ENCODE peak calls at places on chromosomes 12 and 14, in eight cellular contexts. R is activated CD8-positive, alpha-beta memory T cell treated with anti-CD3 and anti-CD28 coated beads, Interleukin-2, amount 10 ng/mL, durations not matched to agents 7 days and 5 days; F is activated naive CD8-positive, alpha-beta T cell treated with anti-CD3 and anti-CD28 coated beads, Interleukin-2, amount 50 U/mL, for 24 hours; I is lower lobe of right lung; E is T-helper 17 cell; L is upper lobe of right lung; B is Right ventricle myocardium superior; Y is naive thymus-derived CD4-positive, alpha-beta T cell. P is an unnamed sample.

GRCh38 chr14:66610154-66610563 is 102.2 kb downstream of the GPHN start:
- ATAC-seq in I (no peak), F (no peak), L (no peak), E (peak), R (peak), B (no peak), Y (peak), P (no peak)

GRCh38 chr14:93926873-93927571 is at the start of gene FAM181A:
- ATAC-seq in F (no peak), R (no peak), I (peak), Y (no peak), L (peak), B (peak), E (no peak), P (peak)

GRCh38 chr12:53060721-53061276 is 10.9 kb downstream of the TNS2 start:
- ATAC-seq in B (no peak), R (no peak), L (no peak), Y (no peak), F (no peak), E (no peak), I (peak), P (no peak)

GRCh38 chr14:103910984-103911383 is 17.3 kb upstream of the TDRD9 start:
- ATAC-seq in E (no peak), F (no peak), L (no peak), I (no peak), B (peak), R (no peak), Y (no peak), P (no peak)

GRCh38 chr14:70905316-70905715 is 1.9 kb upstream of the PCNX1 start:
- ATAC-seq in I (no peak), F (no peak), R (no peak), B (peak), Y (no peak), L (no peak), E (no peak), P (no peak)

GRCh38 chr14:104676694-104677505 is 12.5 kb upstream of the INF2 start:
- ATAC-seq in E (peak), I (peak), L (peak), R (peak), B (no peak), Y (peak), F (peak), P (peak)

GRCh38 chr14:93686313-93686712 is 102.0 kb downstream of the PRIMA1 start:
- ATAC-seq in R (no peak), Y (no peak), L (no peak), I (no peak), F (no peak), E (no peak), B (no peak), P (no peak)

GRCh38 chr14:68374682-68375081 is 418.2 kb downstream of the ZFP36L1 start:
- ATAC-seq in R (no peak), B (no peak), E (no peak), L (no peak), Y (no peak), I (no peak), F (no peak), P (no peak)

GRCh38 chr14:36940476-36940875 is 231.9 kb downstream of the SLC25A21 start:
- ATAC-seq in L (no peak), I (no peak), R (no peak), B (no peak), Y (no peak), E (no peak), F (no peak), P (no peak)

GRCh38 chr12:64387201-64387816 is 3.2 kb downstream of the C12orf56 start:
- ATAC-seq in E (no peak), I (no peak), L (no peak), Y (no peak), F (no peak), R (no peak), B (no peak), P (no peak)

GRCh38 chr12:104604070-104604994 is 147.6 kb downstream of the CHST11 start:
- ATAC-seq in E (peak), Y (peak), B (peak), L (peak), F (peak), R (peak), I (peak), P (peak)

GRCh38 chr12:45212064-45212463 is 3.8 kb upstream of the ANO6 start:
- ATAC-seq in R (no peak), Y (no peak), E (no peak), L (no peak), B (no peak), F (no peak), I (no peak), P (no peak)

GRCh38 chr14:103023881-103024473 is 33.4 kb downstream of the CDC42BPB start:
- ATAC-seq in E (no peak), I (peak), L (peak), Y (no peak), F (no peak), R (no peak), B (peak), P (no peak)

GRCh38 chr12:98606367-98606985 is 13.0 kb downstream of the SLC25A3 start:
- ATAC-seq in Y (no peak), E (no peak), F (no peak), B (no peak), R (peak), I (peak), L (peak), P (no peak)

GRCh38 chr14:51926449-51926848 is 62.9 kb upstream of the RTRAF start:
- ATAC-seq in Y (no peak), F (no peak), E (no peak), I (no peak), B (no peak), L (no peak), R (no peak), P (no peak)

GRCh38 chr12:46131729-46132128 is 137.1 kb downstream of the SLC38A1 start:
- ATAC-seq in F (no peak), B (peak), Y (no peak), E (no peak), L (peak), R (no peak), I (no peak), P (no peak)

GRCh38 chr14:20632448-20632830 is 9.1 kb downstream of the OR6S1 start:
- ATAC-seq in R (peak), I (peak), L (no peak), E (peak), B (no peak), Y (peak), F (peak), P (peak)

GRCh38 chr14:89507521-89507920 is 90.5 kb upstream of the FOXN3 start:
- ATAC-seq in I (no peak), L (no peak), B (no peak), Y (no peak), E (no peak), F (peak), R (peak), P (peak)

GRCh38 chr14:91364524-91365270 is 52.9 kb downstream of the CCDC88C start:
- ATAC-seq in E (no peak), B (no peak), L (no peak), F (no peak), I (no peak), R (no peak), Y (no peak), P (no peak)

GRCh38 chr14:23565626-23566025 is 2.0 kb downstream of the AP1G2 start:
- ATAC-seq in Y (no peak), F (no peak), E (no peak), B (no peak), L (no peak), R (no peak), I (no peak), P (no peak)

GRCh38 chr14:74083784-74084276 is 423 bp downstream of the ALDH6A1 start:
- ATAC-seq in F (peak), I (peak), E (no peak), B (peak), L (peak), Y (no peak), R (no peak), P (peak)

GRCh38 chr12:30457621-30458289 is 237.9 kb downstream of the IPO8 start:
- ATAC-seq in R (no peak), E (no peak), F (no peak), L (no peak), I (peak), B (peak), Y (no peak), P (no peak)

GRCh38 chr14:22391908-22392307 is 197.1 kb downstream of the DAD1 start:
- ATAC-seq in I (peak), F (no peak), R (no peak), E (no peak), B (peak), Y (peak), L (peak), P (peak)

GRCh38 chr12:78792052-78792698 is 72.4 kb upstream of the SYT1 start:
- ATAC-seq in Y (no peak), R (no peak), L (no peak), F (no peak), I (no peak), B (no peak), E (no peak), P (no peak)